ENCODE peak calls at places on chromosome 16, in nine cellular contexts. Q is SJCRH30; C is SK-N-SH; N is heart right ventricle; R is cardiac muscle cell; V is testis; M is effector memory CD4-positive, alpha-beta T cell; K is HAP-1; L is AG04450. G is an unnamed sample. For H3K27me3, the result is how much of the 10 kb centered on the place peaks cover.

GRCh38 chr16:83115491-83116232 is 488.9 kb downstream of the CDH13 start:
- DNase-seq in R (no peak), V (no peak), K (no peak), N (no peak), Q (no peak), M (no peak), C (no peak), L (no peak), G (no peak)

GRCh38 chr16:8866884-8867482 is 1.8 kb downstream of the CARHSP1 start:
- DNase-seq in Q (no peak), C (no peak), V (no peak), N (no peak), R (peak), K (no peak), L (no peak), M (no peak), G (no peak)

GRCh38 chr16:11670171-11671131 is 2.2 kb downstream of the SNN start:
- DNase-seq in V (no peak), K (no peak), R (no peak), L (no peak), N (no peak), Q (no peak), M (no peak), C (no peak), G (no peak)

GRCh38 chr16:3166505-3166886 is 21.5 kb upstream of the OR1F1 start:
- DNase-seq in Q (no peak), K (no peak), N (no peak), R (no peak), M (no peak), L (no peak), V (no peak), C (no peak), G (no peak)

GRCh38 chr16:1712791-1713261 is 6.8 kb downstream of the MAPK8IP3 start:
- DNase-seq in C (no peak), N (no peak), K (no peak), M (no peak), R (no peak), Q (no peak), L (no peak), V (no peak), G (peak)

GRCh38 chr16:47787695-47788094 is 326.6 kb downstream of the PHKB start:
- DNase-seq in Q (peak), R (peak), L (no peak), K (peak), C (no peak), V (peak), M (no peak), N (no peak), G (no peak)

GRCh38 chr16:58267524-58268243 is 27.1 kb downstream of the PRSS54 start:
- DNase-seq in C (no peak), K (no peak), R (no peak), Q (no peak), V (no peak), N (no peak), L (no peak), M (no peak), G (no peak)

GRCh38 chr16:1645914-1646525 is 32.1 kb upstream of the JPT2 start:
- DNase-seq in K (no peak), C (no peak), N (no peak), R (no peak), Q (peak), M (no peak), L (no peak), V (no peak), G (no peak)

GRCh38 chr16:3907586-3907985 is 27.1 kb upstream of the CREBBP start:
- DNase-seq in N (no peak), L (no peak), C (no peak), K (no peak), V (no peak), R (no peak), M (no peak), Q (no peak), G (no peak)

GRCh38 chr16:52994942-52995341 is 57.8 kb downstream of the CHD9NB start:
- DNase-seq in N (no peak), C (no peak), M (no peak), L (no peak), V (no peak), Q (no peak), K (no peak), R (no peak), G (no peak)

GRCh38 chr16:2224183-2224486 is 744 bp downstream of the E4F1 start:
- DNase-seq in L (no peak), M (no peak), N (no peak), R (no peak), V (no peak), Q (no peak), C (no peak), K (no peak), G (no peak)

GRCh38 chr16:67979955-67980678 is at the start of gene DPEP3:
- DNase-seq in V (peak), K (no peak), N (no peak), Q (no peak), C (peak), R (no peak), M (no peak), L (no peak), G (no peak)

GRCh38 chr16:28326881-28327610 is 34.7 kb downstream of the SBK1 start:
- DNase-seq in L (no peak), Q (peak), V (peak), C (peak), R (peak), N (peak), M (no peak), K (peak), G (peak)

GRCh38 chr16:23182675-23183485 is at the start of gene SCNN1G:
- DNase-seq in M (no peak), N (no peak), L (no peak), R (peak), Q (no peak), V (no peak), C (peak), K (peak), G (peak)

GRCh38 chr16:27228621-27229501 is 25.5 kb downstream of the KDM8 start:
- DNase-seq in Q (peak), L (no peak), V (peak), N (peak), M (no peak), C (no peak), K (no peak), R (peak), G (peak)

GRCh38 chr16:89720520-89720858 is 209 bp downstream of the VPS9D1 start:
- DNase-seq in M (no peak), Q (no peak), K (peak), N (peak), V (peak), C (peak), R (peak), L (no peak), G (peak)

GRCh38 chr16:30040221-30040620 is 9.2 kb upstream of the TLCD3B start:
- DNase-seq in M (no peak), Q (no peak), N (no peak), R (no peak), K (no peak), V (no peak), C (no peak), L (no peak), G (no peak)

GRCh38 chr16:83762141-83763024 is 45.4 kb upstream of the HSBP1 start:
- DNase-seq in L (no peak), M (no peak), K (no peak), C (no peak), Q (no peak), N (no peak), R (no peak), V (no peak), G (no peak)

GRCh38 chr16:84451781-84452180 is 52.7 kb downstream of the MEAK7 start:
- DNase-seq in R (no peak), V (no peak), K (no peak), N (no peak), Q (no peak), M (no peak), L (no peak), C (no peak), G (no peak)

GRCh38 chr16:81035398-81035974 is at the start of gene ATMIN:
- DNase-seq in R (peak), C (peak), Q (peak), N (peak), K (peak), L (peak), V (peak), M (peak), G (peak)

GRCh38 chr16:81004646-81005353 is 1.9 kb downstream of the CMC2 start:
- DNase-seq in L (peak), R (peak), M (no peak), Q (no peak), V (peak), C (peak), K (peak), N (peak), G (no peak)

GRCh38 chr16:65180986-65181710 is 59.3 kb upstream of the CDH11 start:
- DNase-seq in K (no peak), N (no peak), C (peak), V (no peak), Q (no peak), L (no peak), R (no peak), M (no peak), G (no peak)

GRCh38 chr16:17831330-17831729 is 360.6 kb upstream of the XYLT1 start:
- DNase-seq in K (no peak), C (no peak), R (no peak), L (no peak), M (no peak), V (no peak), Q (no peak), N (no peak), G (peak)

GRCh38 chr16:64211306-64211705 is 910.6 kb downstream of the CDH11 start:
- DNase-seq in Q (no peak), C (no peak), M (no peak), N (no peak), L (no peak), R (no peak), K (no peak), V (no peak), G (no peak)

GRCh38 chr16:81581107-81581506 is 136.5 kb downstream of the CMIP start:
- DNase-seq in K (no peak), R (no peak), N (no peak), V (no peak), Q (no peak), L (no peak), C (no peak), M (no peak), G (no peak)

GRCh38 chr16:22614271-22614947 is 103.7 kb downstream of the NPIPB5 start:
- DNase-seq in M (no peak), L (no peak), K (no peak), V (no peak), R (no peak), Q (no peak), C (no peak), N (no peak), G (no peak)

GRCh38 chr16:88905563-88905962 is 39.1 kb upstream of the PABPN1L start:
- DNase-seq in N (no peak), V (peak), Q (no peak), L (no peak), C (peak), K (peak), M (no peak), R (peak), G (no peak)

GRCh38 chr16:11497851-11498289 is 88.8 kb downstream of the LITAF start:
- DNase-seq in N (no peak), V (peak), M (no peak), C (no peak), K (no peak), L (no peak), Q (peak), R (no peak), G (peak)

GRCh38 chr16:89668790-89669158 is 11.1 kb downstream of the SPATA33 start:
- DNase-seq in K (no peak), V (no peak), M (no peak), L (no peak), C (no peak), N (no peak), Q (no peak), R (no peak), G (no peak)

GRCh38 chr16:48535831-48536599 is 74.0 kb downstream of the N4BP1 start:
- DNase-seq in K (no peak), N (peak), C (no peak), R (no peak), L (no peak), Q (peak), M (no peak), V (peak), G (peak)

GRCh38 chr16:83705856-83706255 is 101.9 kb upstream of the HSBP1 start:
- DNase-seq in Q (no peak), K (no peak), V (no peak), L (no peak), R (no peak), N (no peak), M (no peak), C (no peak), G (no peak)

GRCh38 chr16:4601317-4602186 is 13.1 kb downstream of the UBALD1 start:
- DNase-seq in Q (no peak), V (peak), L (no peak), C (peak), M (no peak), K (no peak), R (no peak), N (no peak), G (no peak)

GRCh38 chr16:30112197-30113030 is 923 bp downstream of the GDPD3 start:
- DNase-seq in V (peak), Q (peak), R (peak), K (peak), L (no peak), M (no peak), N (no peak), C (peak), G (peak)

GRCh38 chr16:68355447-68356248 is 44.8 kb downstream of the PRMT7 start:
- DNase-seq in Q (no peak), L (no peak), N (no peak), R (no peak), C (peak), V (no peak), K (no peak), M (no peak), G (no peak)

GRCh38 chr16:82583415-82583814 is 43.4 kb upstream of the CDH13 start:
- DNase-seq in M (no peak), L (no peak), K (no peak), C (no peak), Q (no peak), R (no peak), N (no peak), V (no peak), G (no peak)

DNA sequence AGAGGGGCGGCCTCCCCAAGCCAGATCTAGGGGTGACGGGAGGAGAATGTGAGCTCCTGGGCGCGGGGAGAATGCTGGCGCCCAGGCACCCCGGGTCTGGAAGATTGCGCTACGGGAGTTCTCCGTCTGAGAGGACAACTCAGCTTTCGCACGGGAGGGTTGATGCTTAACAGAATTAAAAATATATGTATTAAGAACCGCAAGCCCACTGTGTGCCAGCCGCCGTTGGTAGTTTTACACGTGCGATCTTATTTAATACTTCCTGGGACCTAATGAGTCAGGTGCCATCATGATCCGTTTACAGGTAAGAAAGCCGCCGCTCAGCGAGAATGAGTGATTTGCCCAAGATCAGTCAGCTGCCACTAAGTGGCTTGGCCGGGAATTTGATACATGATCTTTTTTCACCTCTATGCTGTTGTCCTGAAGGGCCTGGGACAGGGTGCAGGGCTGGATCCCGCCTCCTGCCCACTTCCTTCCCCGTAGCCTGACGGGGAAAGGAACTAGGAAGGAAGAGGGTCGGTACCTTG is 784 bp downstream of the VAT1L start:
- DNase-seq in N (no peak), V (no peak), K (no peak), R (peak), C (peak), M (no peak), Q (no peak), L (no peak), G (peak)
- H3K27me3 ChIP-seq in N (half or more), V (under half), K (under half), R (half or more), C (under half), M (under half), Q (under half), L (under half), G (under half)

GRCh38 chr16:87848676-87849345 is 20.5 kb downstream of the SLC7A5 start:
- DNase-seq in K (no peak), R (no peak), V (no peak), L (no peak), Q (peak), M (no peak), C (no peak), N (no peak), G (no peak)

GRCh38 chr16:87850009-87851006 is 19.0 kb downstream of the SLC7A5 start:
- DNase-seq in Q (peak), N (peak), L (no peak), V (peak), M (peak), C (peak), K (peak), R (peak), G (peak)

GRCh38 chr16:87849419-87850008 is 19.8 kb downstream of the SLC7A5 start:
- DNase-seq in Q (no peak), N (no peak), M (no peak), K (no peak), C (no peak), L (no peak), R (no peak), V (no peak), G (no peak)

GRCh38 chr16:87851601-87852000 is 17.7 kb downstream of the SLC7A5 start:
- DNase-seq in M (no peak), V (no peak), C (no peak), R (peak), K (no peak), Q (peak), N (no peak), L (no peak), G (peak)

GRCh38 chr16:87851141-87851587 is 18.1 kb downstream of the SLC7A5 start:
- DNase-seq in K (no peak), Q (no peak), N (no peak), L (no peak), V (no peak), M (no peak), C (no peak), R (no peak), G (no peak)
- H3K27me3 ChIP-seq in K (under half), Q (under half), N (under half), L (under half), V (under half), M (under half), C (under half), R (under half), G (under half)

GRCh38 chr16:85835956-85836705 is 36.6 kb downstream of the COX4I1 start:
- DNase-seq in K (no peak), L (no peak), V (no peak), M (no peak), N (no peak), C (no peak), R (no peak), Q (no peak), G (no peak)
- H3K27me3 ChIP-seq in K (under half), L (half or more), V (under half), M (under half), N (half or more), C (half or more), R (under half), Q (under half), G (under half)

GRCh38 chr16:54455021-54455725 is 168.6 kb upstream of the IRX3 start:
- DNase-seq in Q (no peak), V (no peak), R (no peak), M (no peak), C (peak), L (no peak), K (peak), N (no peak), G (peak)
- H3K27me3 ChIP-seq in Q (under half), V (under half), R (under half), M (under half), C (under half), L (under half), K (under half), N (under half), G (under half)

GRCh38 chr16:54283735-54284318 is 2.8 kb downstream of the IRX3 start:
- DNase-seq in N (no peak), Q (no peak), R (no peak), V (no peak), C (no peak), M (no peak), L (no peak), K (peak), G (no peak)

GRCh38 chr16:54282923-54283734 is 3.5 kb downstream of the IRX3 start:
- DNase-seq in N (no peak), K (no peak), Q (no peak), V (no peak), C (no peak), R (peak), L (no peak), M (no peak), G (no peak)

GRCh38 chr16:54285414-54286066 is 1.0 kb downstream of the IRX3 start:
- DNase-seq in N (peak), V (no peak), L (no peak), K (peak), M (no peak), R (peak), Q (peak), C (peak), G (peak)

GRCh38 chr16:54284931-54285413 is 1.6 kb downstream of the IRX3 start:
- DNase-seq in K (peak), R (peak), Q (no peak), V (no peak), M (no peak), C (peak), L (no peak), N (peak), G (no peak)

DNA sequence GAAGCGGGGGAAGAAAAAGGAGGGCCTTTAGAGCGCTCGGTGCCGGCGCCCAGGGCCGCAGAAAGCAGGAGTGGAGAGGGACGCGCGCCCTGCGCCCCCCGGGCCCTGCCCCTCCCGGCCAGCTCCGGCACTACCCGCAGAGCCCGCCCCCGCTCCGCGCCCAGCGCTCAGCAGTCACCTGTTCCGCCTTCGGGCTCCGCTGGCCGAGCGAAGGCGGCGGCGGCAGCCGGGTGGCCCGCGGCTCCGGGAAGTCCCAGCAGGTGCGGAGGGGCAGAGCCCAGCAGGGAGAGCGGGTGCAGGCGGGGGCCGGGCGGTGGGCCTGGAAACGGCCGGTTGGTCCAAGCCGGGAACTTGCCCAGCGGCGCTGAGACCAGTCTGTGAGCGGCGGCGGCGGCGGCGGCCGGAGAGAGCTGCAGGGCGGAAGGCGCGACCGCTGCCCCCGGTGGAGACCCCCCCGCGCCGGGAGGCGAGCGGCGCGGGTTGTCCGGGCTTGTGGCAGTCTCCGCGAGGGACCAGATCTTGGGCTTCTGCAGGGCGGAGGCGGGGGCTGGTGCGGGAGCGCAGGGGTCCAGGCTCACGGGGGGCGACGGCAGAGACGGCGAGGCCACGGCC is 2.2 kb downstream of the IRX3 start:
- DNase-seq in C (peak), M (no peak), N (no peak), L (no peak), Q (no peak), R (peak), K (peak), V (no peak), G (peak)
- H3K27me3 ChIP-seq in C (under half), M (under half), N (under half), L (half or more), Q (under half), R (under half), K (under half), V (under half), G (under half)

GRCh38 chr16:55418586-55418985 is 60.4 kb upstream of the MMP2 start:
- DNase-seq in K (no peak), V (no peak), R (peak), Q (peak), C (no peak), L (no peak), N (no peak), M (no peak), G (no peak)

GRCh38 chr16:55426865-55427484 is 52.0 kb upstream of the MMP2 start:
- DNase-seq in Q (no peak), R (no peak), K (no peak), N (no peak), M (no peak), L (no peak), C (no peak), V (peak), G (no peak)

DNA sequence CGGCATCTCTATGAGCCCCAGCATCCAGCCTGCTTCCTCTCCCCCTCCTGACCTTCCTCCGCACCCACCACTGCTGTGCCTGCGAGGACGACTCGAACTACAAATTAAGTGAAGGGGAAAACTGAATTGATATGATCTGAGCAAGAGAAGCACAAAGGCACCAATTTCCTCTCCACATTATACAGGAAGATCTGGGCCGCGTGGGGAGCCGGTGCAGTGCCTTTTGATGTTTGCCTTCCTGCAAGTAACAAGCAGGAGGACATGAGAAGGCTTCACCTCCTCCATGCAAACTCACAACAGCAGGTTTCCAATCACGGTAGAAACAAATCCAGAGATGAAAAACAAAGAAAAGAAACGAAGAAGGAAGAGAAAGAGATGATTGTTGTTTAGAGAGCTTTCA is 57.8 kb upstream of the MMP2 start:
- DNase-seq in V (no peak), N (no peak), M (no peak), R (no peak), K (no peak), C (no peak), Q (no peak), L (no peak), G (no peak)
- H3K27me3 ChIP-seq in V (under half), N (under half), M (under half), R (under half), K (under half), C (under half), Q (under half), L (under half), G (under half)

G was measured in WERI-Rb-1.